ENCODE peak calls at places on chromosome 17, in five cellular contexts. One of them, this sample, is unnamed.

GRCh38 chr17:28346746-28347246 is 10.5 kb downstream of the POLDIP2 start:
- DNase-seq in astrocyte of the spinal cord: no peak
- DNase-seq in posterior cingulate gyrus: no peak
- DNase-seq in DMS 273 treated with DMSO at 0.1 percent for 48 hours: no peak
- DNase-seq in amniotic epithelial cell: no peak
- DNase-seq in this sample: no peak

GRCh38 chr17:1006054-1006453 is 9.1 kb downstream of the TIMM22 start:
- DNase-seq in astrocyte of the spinal cord: no peak
- DNase-seq in posterior cingulate gyrus: peak; percentile 80
- DNase-seq in DMS 273 treated with DMSO at 0.1 percent for 48 hours: no peak
- DNase-seq in amniotic epithelial cell: no peak
- DNase-seq in this sample: no peak

GRCh38 chr17:75758131-75758905 is 6.7 kb downstream of the GALK1 start:
- DNase-seq in astrocyte of the spinal cord: no peak
- DNase-seq in posterior cingulate gyrus: peak; percentile 84
- DNase-seq in DMS 273 treated with DMSO at 0.1 percent for 48 hours: no peak
- DNase-seq in amniotic epithelial cell: no peak
- DNase-seq in this sample: no peak

GRCh38 chr17:41864837-41865595 is at the start of gene KLHL11:
- DNase-seq in astrocyte of the spinal cord: peak; percentile 91
- DNase-seq in posterior cingulate gyrus: peak; percentile 99
- DNase-seq in DMS 273 treated with DMSO at 0.1 percent for 48 hours: peak; percentile 77
- DNase-seq in amniotic epithelial cell: peak; percentile 84
- DNase-seq in this sample: peak; percentile 81

GRCh38 chr17:28443901-28444638 is 29.4 kb upstream of the SLC13A2 start:
- DNase-seq in astrocyte of the spinal cord: no peak
- DNase-seq in posterior cingulate gyrus: no peak
- DNase-seq in DMS 273 treated with DMSO at 0.1 percent for 48 hours: no peak
- DNase-seq in amniotic epithelial cell: no peak
- DNase-seq in this sample: no peak

GRCh38 chr17:17682293-17682736 is 1.1 kb downstream of the RAI1 start:
- DNase-seq in astrocyte of the spinal cord: no peak
- DNase-seq in posterior cingulate gyrus: peak; percentile 90
- DNase-seq in DMS 273 treated with DMSO at 0.1 percent for 48 hours: no peak
- DNase-seq in amniotic epithelial cell: peak; percentile 47
- DNase-seq in this sample: peak; percentile 33

GRCh38 chr17:72338847-72339790 is 218.3 kb downstream of the SOX9 start:
- DNase-seq in astrocyte of the spinal cord: peak; percentile 96
- DNase-seq in posterior cingulate gyrus: no peak
- DNase-seq in DMS 273 treated with DMSO at 0.1 percent for 48 hours: no peak
- DNase-seq in amniotic epithelial cell: peak; percentile 97
- DNase-seq in this sample: no peak

GRCh38 chr17:40310882-40311391 is 2.0 kb downstream of the RARA start:
- DNase-seq in astrocyte of the spinal cord: no peak
- DNase-seq in posterior cingulate gyrus: peak; percentile 73
- DNase-seq in DMS 273 treated with DMSO at 0.1 percent for 48 hours: no peak
- DNase-seq in amniotic epithelial cell: no peak
- DNase-seq in this sample: no peak

GRCh38 chr17:48598727-48599126 is 5.1 kb upstream of the HOXB5 start:
- DNase-seq in astrocyte of the spinal cord: no peak
- DNase-seq in posterior cingulate gyrus: no peak
- DNase-seq in DMS 273 treated with DMSO at 0.1 percent for 48 hours: no peak
- DNase-seq in amniotic epithelial cell: peak; percentile 41
- DNase-seq in this sample: no peak

GRCh38 chr17:20174588-20175265 is 165.6 kb downstream of the SPECC1 start:
- DNase-seq in astrocyte of the spinal cord: peak; percentile 79
- DNase-seq in posterior cingulate gyrus: no peak
- DNase-seq in DMS 273 treated with DMSO at 0.1 percent for 48 hours: no peak
- DNase-seq in amniotic epithelial cell: peak; percentile 86
- DNase-seq in this sample: no peak

GRCh38 chr17:6101706-6102105 is 31.5 kb downstream of the WSCD1 start:
- DNase-seq in astrocyte of the spinal cord: no peak
- DNase-seq in posterior cingulate gyrus: no peak
- DNase-seq in DMS 273 treated with DMSO at 0.1 percent for 48 hours: no peak
- DNase-seq in amniotic epithelial cell: no peak
- DNase-seq in this sample: no peak

GRCh38 chr17:82943339-82943738 is 103.5 kb upstream of the ZNF750 start:
- DNase-seq in astrocyte of the spinal cord: no peak
- DNase-seq in posterior cingulate gyrus: peak; percentile 49
- DNase-seq in DMS 273 treated with DMSO at 0.1 percent for 48 hours: no peak
- DNase-seq in amniotic epithelial cell: no peak
- DNase-seq in this sample: no peak

GRCh38 chr17:57569860-57570259 is 175.2 kb downstream of the CCDC182 start:
- DNase-seq in astrocyte of the spinal cord: no peak
- DNase-seq in posterior cingulate gyrus: peak; percentile 22
- DNase-seq in DMS 273 treated with DMSO at 0.1 percent for 48 hours: no peak
- DNase-seq in amniotic epithelial cell: no peak
- DNase-seq in this sample: no peak

GRCh38 chr17:7289256-7290032 is 5.0 kb downstream of the YBX2 start:
- DNase-seq in astrocyte of the spinal cord: no peak
- DNase-seq in posterior cingulate gyrus: no peak
- DNase-seq in DMS 273 treated with DMSO at 0.1 percent for 48 hours: no peak
- DNase-seq in amniotic epithelial cell: no peak
- DNase-seq in this sample: no peak

GRCh38 chr17:7097940-7098339 is 16.7 kb downstream of the ASGR2 start:
- DNase-seq in astrocyte of the spinal cord: no peak
- DNase-seq in posterior cingulate gyrus: no peak
- DNase-seq in DMS 273 treated with DMSO at 0.1 percent for 48 hours: no peak
- DNase-seq in amniotic epithelial cell: peak; percentile 58
- DNase-seq in this sample: no peak